ENCODE peak calls at places on chromosomes 4 and X, in nine cellular contexts. U is HTR-8/SVneo; Z is activated CD8-positive, alpha-beta memory T cell treated with anti-CD3 and anti-CD28 coated beads for 24 hours; F is NCI-H1092; V is NCI-H1417; E is cardiac fibroblast; X is upper lobe of right lung; B is amygdala; C is HEK293T. I is an unnamed sample.

GRCh38 chr4:138111462-138112000 is 130.6 kb downstream of the SLC7A11 start:
- DNase-seq in U (no peak), Z (no peak), F (no peak), V (no peak), E (peak; percentile 46), X (no peak), B (no peak), C (no peak), I (no peak)

GRCh38 chr4:95516528-95517011 is 32.2 kb downstream of the UNC5C start:
- DNase-seq in U (no peak), Z (no peak), F (no peak), V (no peak), E (peak; percentile 53), X (no peak), B (no peak), C (no peak), I (no peak)

GRCh38 chr4:183355405-183355804 is 33.2 kb upstream of the CLDN24 start:
- DNase-seq in U (peak; percentile 71), Z (no peak), F (no peak), V (no peak), E (peak; percentile 79), X (no peak), B (no peak), C (no peak), I (no peak)

GRCh38 chr4:18021470-18021719 is 160 bp downstream of the LCORL start:
- DNase-seq in U (peak; percentile 17), Z (no peak), F (no peak), V (peak; percentile 55), E (no peak), X (no peak), B (no peak), C (peak; percentile 42), I (no peak)

GRCh38 chr4:110532901-110533589 is 57.1 kb downstream of the ENPEP start:
- DNase-seq in U (no peak), Z (no peak), F (no peak), V (no peak), E (no peak), X (no peak), B (no peak), C (no peak), I (no peak)

GRCh38 chr4:78362310-78362709 is 189.3 kb upstream of the ANXA3 start:
- DNase-seq in U (no peak), Z (no peak), F (no peak), V (no peak), E (no peak), X (no peak), B (no peak), C (no peak), I (no peak)

GRCh38 chr4:39825741-39826231 is 127.8 kb downstream of the UBE2K start:
- DNase-seq in U (no peak), Z (no peak), F (no peak), V (no peak), E (peak; percentile 41), X (no peak), B (no peak), C (no peak), I (no peak)

GRCh38 chrX:116499780-116500179 is 37.0 kb upstream of the CT83 start:
- DNase-seq in U (no peak), Z (no peak), F (no peak), V (no peak), E (peak; percentile 52), X (no peak), B (no peak), C (no peak), I (no peak)

GRCh38 chr4:26069218-26069617 is 155.2 kb downstream of the SMIM20 start:
- DNase-seq in U (no peak), Z (no peak), F (no peak), V (peak; percentile 45), E (peak; percentile 36), X (no peak), B (no peak), C (peak; percentile 22), I (no peak)

GRCh38 chrX:41302293-41302868 is 31.6 kb upstream of the DDX3X start:
- DNase-seq in U (no peak), Z (no peak), F (no peak), V (peak; percentile 6), E (no peak), X (no peak), B (no peak), C (no peak), I (no peak)

GRCh38 chr4:26238782-26239647 is 81.8 kb upstream of the RBPJ start:
- DNase-seq in U (no peak), Z (no peak), F (peak; percentile 90), V (peak; percentile 95), E (peak; percentile 31), X (no peak), B (peak; percentile 15), C (no peak), I (peak; percentile 49)

GRCh38 chrX:21638311-21638710 is 19.8 kb downstream of the KLHL34 start:
- DNase-seq in U (no peak), Z (no peak), F (no peak), V (no peak), E (no peak), X (no peak), B (no peak), C (no peak), I (no peak)

GRCh38 chr4:119894650-119895208 is 171.9 kb downstream of the MAD2L1 start:
- DNase-seq in U (no peak), Z (no peak), F (no peak), V (no peak), E (no peak), X (no peak), B (no peak), C (no peak), I (no peak)

GRCh38 chrX:152833378-152833777 is 2.5 kb downstream of the NSDHL start:
- DNase-seq in U (no peak), Z (no peak), F (no peak), V (no peak), E (no peak), X (no peak), B (no peak), C (no peak), I (no peak)

GRCh38 chr4:85762204-85762884 is 287.4 kb downstream of the ARHGAP24 start:
- DNase-seq in U (no peak), Z (no peak), F (no peak), V (no peak), E (peak; percentile 94), X (no peak), B (no peak), C (no peak), I (peak; percentile 43)

GRCh38 chr4:100106982-100107381 is 83.3 kb downstream of the DDIT4L start:
- DNase-seq in U (no peak), Z (no peak), F (no peak), V (no peak), E (no peak), X (no peak), B (no peak), C (no peak), I (no peak)

GRCh38 chr4:8528713-8529112 is 51.5 kb upstream of the GPR78 start:
- DNase-seq in U (no peak), Z (no peak), F (no peak), V (no peak), E (peak; percentile 26), X (no peak), B (no peak), C (no peak), I (no peak)

GRCh38 chr4:183398298-183399129 is 45.9 kb upstream of the CDKN2AIP start:
- DNase-seq in U (peak; percentile 62), Z (peak; percentile 86), F (peak; percentile 63), V (peak; percentile 30), E (peak; percentile 82), X (peak; percentile 87), B (peak; percentile 49), C (peak; percentile 71), I (peak; percentile 45)

GRCh38 chr4:72505314-72505744 is 63.7 kb downstream of the ADAMTS3 start:
- DNase-seq in U (peak; percentile 11), Z (no peak), F (no peak), V (peak; percentile 38), E (peak; percentile 83), X (no peak), B (no peak), C (peak; percentile 60), I (peak; percentile 33)

GRCh38 chrX:94401426-94401825 is 727.4 kb downstream of the FAM133A start:
- DNase-seq in U (no peak), Z (no peak), F (no peak), V (no peak), E (no peak), X (no peak), B (no peak), C (no peak), I (no peak)

GRCh38 chr4:82710202-82710929 is 88.2 kb downstream of the SCD5 start:
- DNase-seq in U (no peak), Z (no peak), F (no peak), V (no peak), E (no peak), X (no peak), B (no peak), C (no peak), I (no peak)

GRCh38 chr4:4384837-4385236 is 2.1 kb upstream of the NSG1 start:
- DNase-seq in U (no peak), Z (no peak), F (peak; percentile 29), V (no peak), E (peak; percentile 43), X (no peak), B (no peak), C (peak; percentile 73), I (no peak)

GRCh38 chrX:131985526-131986049 is 37.5 kb upstream of the STK26 start:
- DNase-seq in U (no peak), Z (no peak), F (no peak), V (no peak), E (no peak), X (no peak), B (no peak), C (no peak), I (no peak)

GRCh38 chrX:71095971-71096701 is 485 bp downstream of the FOXO4 start:
- DNase-seq in U (peak; percentile 79), Z (no peak), F (no peak), V (peak; percentile 31), E (no peak), X (no peak), B (no peak), C (no peak), I (no peak)

GRCh38 chrX:23118163-23118562 is 118.4 kb downstream of the DDX53 start:
- DNase-seq in U (no peak), Z (no peak), F (no peak), V (no peak), E (no peak), X (no peak), B (no peak), C (no peak), I (no peak)

GRCh38 chr4:91824773-91825172 is 479.0 kb upstream of the GRID2 start:
- DNase-seq in U (no peak), Z (no peak), F (no peak), V (no peak), E (no peak), X (no peak), B (no peak), C (no peak), I (no peak)

GRCh38 chrX:66150188-66150587 is 13.9 kb upstream of the HEPH start:
- DNase-seq in U (no peak), Z (no peak), F (no peak), V (no peak), E (no peak), X (no peak), B (no peak), C (no peak), I (no peak)

GRCh38 chr4:123750044-123750443 is 353.4 kb downstream of the SPRY1 start:
- DNase-seq in U (peak; percentile 18), Z (no peak), F (no peak), V (no peak), E (peak; percentile 41), X (no peak), B (no peak), C (peak; percentile 42), I (no peak)

GRCh38 chr4:77196866-77197265 is 39.9 kb downstream of the CCNG2 start:
- DNase-seq in U (no peak), Z (no peak), F (no peak), V (no peak), E (no peak), X (no peak), B (no peak), C (no peak), I (no peak)

GRCh38 chr4:11691236-11691635 is 262.5 kb upstream of the HS3ST1 start:
- DNase-seq in U (no peak), Z (no peak), F (no peak), V (no peak), E (no peak), X (no peak), B (no peak), C (no peak), I (no peak)

GRCh38 chr4:74628808-74629616 is 165.3 kb downstream of the BTC start:
- DNase-seq in U (no peak), Z (no peak), F (no peak), V (no peak), E (no peak), X (no peak), B (no peak), C (no peak), I (no peak)